ENCODE peak calls at places on chromosomes 4 and X, in four cellular contexts. T is mammary epithelial cell, G is endothelial cell of umbilical vein, W is HepG2. J is an unnamed sample.

GRCh38 chr4:168678751-168679366 is 182.0 kb downstream of the PALLD start:
- DNase-seq in G (no peak), W (no peak), T (no peak), J (no peak)

GRCh38 chrX:39815621-39816020 is 282.1 kb downstream of the BCOR start:
- DNase-seq in W (no peak), T (no peak), G (no peak), J (no peak)

GRCh38 chrX:51899741-51900140 is 6.3 kb downstream of the MAGED1 start:
- DNase-seq in G (no peak), W (no peak), T (no peak), J (no peak)

GRCh38 chr4:32172761-32173160 is 1452.6 kb downstream of the PCDH7 start:
- DNase-seq in W (no peak), T (peak; percentile 81), G (peak; percentile 41), J (peak; percentile 42)

GRCh38 chr4:39548425-39549067 is 21.3 kb upstream of the UGDH start:
- DNase-seq in T (no peak), G (no peak), W (no peak), J (no peak)

GRCh38 chrX:68894142-68894512 is 65.3 kb downstream of the EFNB1 start:
- DNase-seq in G (peak; percentile 4), T (no peak), W (no peak), J (no peak)

GRCh38 chr4:93759506-93759905 is 69.0 kb upstream of the ATOH1 start:
- DNase-seq in T (no peak), G (no peak), W (no peak), J (no peak)

GRCh38 chr4:103359900-103360299 is 161.8 kb upstream of the CENPE start:
- DNase-seq in W (no peak), T (no peak), G (no peak), J (no peak)

GRCh38 chr4:40134206-40134917 is 62.5 kb upstream of the RHOH start:
- DNase-seq in W (no peak), G (no peak), T (no peak), J (no peak)

GRCh38 chr4:6339818-6340445 is 70.3 kb downstream of the WFS1 start:
- DNase-seq in G (no peak), T (no peak), W (no peak), J (no peak)

GRCh38 chr4:123397276-123398150 is 918 bp downstream of the SPRY1 start:
- DNase-seq in T (peak; percentile 65), G (peak; percentile 73), W (peak; percentile 75), J (no peak)

GRCh38 chrX:120332394-120332793 is 21.1 kb upstream of the TMEM255A start:
- DNase-seq in G (no peak), W (no peak), T (no peak), J (no peak)

GRCh38 chrX:120336899-120337298 is 25.0 kb upstream of the ATP1B4 start:
- DNase-seq in W (no peak), T (no peak), G (no peak), J (no peak)

GRCh38 chrX:120334137-120334536 is 22.9 kb upstream of the TMEM255A start:
- DNase-seq in W (no peak), T (no peak), G (no peak), J (no peak)

DNA sequence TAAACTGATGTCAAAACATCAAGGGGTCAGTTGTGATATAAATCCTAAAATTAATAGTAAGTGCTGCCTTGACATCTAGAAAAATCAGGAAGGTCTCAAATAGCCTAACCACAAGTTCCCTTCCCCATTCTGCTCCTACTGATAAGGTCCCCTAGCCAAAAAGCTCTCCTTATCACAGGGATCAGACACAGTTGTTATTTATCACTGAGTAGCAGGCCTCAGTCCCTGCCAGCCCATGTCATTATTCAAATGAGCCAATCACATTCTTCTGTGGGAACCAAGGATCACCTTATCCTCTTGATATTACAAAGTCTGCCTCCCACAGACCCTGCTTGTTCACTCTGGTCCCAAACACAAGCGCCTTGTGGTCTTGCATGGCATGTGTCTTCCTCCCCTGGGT is 23.3 kb upstream of the TMEM255A start:
- DNase-seq in G (no peak), T (no peak), W (no peak), J (no peak)
- H3K4me3 ChIP-seq in G (no peak overlapping the region), T (no peak overlapping the region), W (no peak overlapping the region), J (no peak overlapping the region)

GRCh38 chr4:176753049-176753448 is 39.7 kb downstream of the VEGFC start:
- DNase-seq in T (peak; percentile 57), G (peak; percentile 50), W (no peak), J (no peak)
- H3K79me2 ChIP-seq in T (peaks cover 86% of the 10 kb centered on the region), G (peaks cover 97% of the 10 kb centered on the region), W (no peaks in the 10 kb centered on the region), J (peaks cover 93% of the 10 kb centered on the region)

DNA sequence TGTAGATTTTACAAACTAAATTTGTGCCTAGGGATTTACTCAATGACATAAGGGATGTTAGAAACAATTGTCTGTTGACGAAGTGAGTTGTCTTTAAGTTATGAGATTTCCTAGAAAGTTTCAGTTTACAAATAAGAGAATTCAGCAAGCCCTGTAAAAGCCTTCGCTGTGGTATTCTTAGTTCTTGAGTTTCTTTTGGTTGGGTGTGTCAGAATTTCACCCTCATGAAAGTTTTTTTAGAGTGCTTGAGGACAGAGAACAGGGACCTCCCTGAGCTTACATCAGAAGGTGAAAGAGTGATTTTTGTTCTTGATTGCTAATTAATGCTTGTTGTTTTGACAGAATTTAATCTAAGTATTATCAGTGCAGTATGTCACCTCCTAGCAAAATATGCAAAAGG is 2628.2 kb downstream of the ARAP2 start:
- DNase-seq in W (no peak), T (no peak), G (no peak), J (no peak)
- H3K4me3 ChIP-seq in W (no peak overlapping the region), T (no peak overlapping the region), G (no peak overlapping the region), J (no peak overlapping the region)

DNA sequence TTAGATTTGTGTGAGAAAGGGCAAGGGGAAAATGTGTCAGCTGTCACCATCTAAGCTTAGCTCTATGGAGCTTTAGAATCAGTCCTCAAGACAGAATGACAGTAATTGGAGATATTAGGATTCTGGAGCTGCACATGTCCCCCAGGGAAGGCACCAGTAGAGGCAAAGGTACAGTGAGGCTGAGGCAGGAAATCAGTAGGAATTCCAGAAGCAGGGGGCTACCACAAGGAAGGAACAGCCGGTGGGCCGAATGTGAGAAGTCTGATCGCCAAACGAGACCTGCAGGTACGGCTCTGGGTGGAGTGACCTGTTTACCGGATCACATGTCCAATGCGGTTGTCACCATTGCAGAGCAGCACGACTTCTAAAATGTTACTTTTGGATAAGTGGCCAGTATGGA is 52.6 kb downstream of the RNF150 start:
- DNase-seq in G (no peak), W (no peak), T (no peak), J (no peak)
- H3K79me2 ChIP-seq in G (no peaks in the 10 kb centered on the region), W (no peaks in the 10 kb centered on the region), T (no peaks in the 10 kb centered on the region), J (no peaks in the 10 kb centered on the region)

DNA sequence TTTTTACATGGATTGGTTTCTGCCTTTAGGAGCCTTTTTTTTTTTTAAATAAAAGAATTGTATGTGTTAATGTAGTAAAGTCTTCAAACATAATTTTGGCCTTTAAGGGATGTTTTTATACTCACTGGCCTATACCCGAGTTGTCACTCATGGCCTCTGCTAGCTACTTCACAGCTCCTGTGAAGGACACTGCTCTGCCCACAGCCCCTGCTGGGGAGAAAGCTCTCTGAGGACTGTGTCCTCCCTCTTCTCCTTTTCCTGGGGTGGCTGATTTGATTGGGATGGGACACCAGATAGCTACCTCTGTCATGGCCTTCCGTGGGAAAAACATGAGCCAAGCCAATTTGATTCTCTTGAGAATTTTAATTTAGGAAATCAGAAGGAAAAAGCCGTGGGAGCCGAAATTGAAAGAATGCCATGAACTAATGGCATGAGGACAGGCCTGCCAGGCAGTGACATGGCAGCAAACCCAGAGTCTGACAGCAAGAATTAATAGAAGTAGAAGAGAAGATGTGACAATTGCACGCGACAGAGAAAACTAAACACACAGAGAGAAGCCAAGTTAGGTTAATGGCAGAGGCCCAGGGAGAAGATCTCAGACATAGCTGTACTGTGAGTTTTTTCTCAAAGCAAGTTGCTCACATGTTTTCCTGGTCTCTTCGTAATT is 81.4 kb downstream of the ARHGAP10 start:
- DNase-seq in G (no peak), T (no peak), W (no peak), J (no peak)
- H3K4me3 ChIP-seq in G (no peak overlapping the region), T (no peak overlapping the region), W (no peak overlapping the region), J (no peak overlapping the region)

DNA sequence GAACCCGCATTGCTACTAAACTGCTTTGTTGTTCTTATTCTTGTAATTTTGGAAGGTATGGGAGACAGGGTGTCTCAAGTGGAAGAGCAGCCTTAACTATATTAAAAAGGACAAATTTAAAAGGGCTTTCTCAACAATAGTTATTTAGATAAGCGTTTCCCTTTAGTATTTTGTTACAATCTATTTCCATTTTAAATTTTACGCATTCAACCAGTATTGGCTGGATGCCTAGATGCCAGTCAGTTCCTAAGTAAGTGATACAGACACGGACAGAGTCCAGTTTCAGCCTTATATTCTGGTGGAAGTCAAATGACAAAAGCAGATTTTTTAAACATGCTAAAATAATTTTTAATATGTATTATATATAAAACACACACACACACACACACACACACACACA is 28.3 kb downstream of the FAT1 start:
- DNase-seq in T (no peak), G (no peak), W (no peak), J (no peak)
- H3K79me2 ChIP-seq in T (peaks cover 98% of the 10 kb centered on the region), G (no peaks in the 10 kb centered on the region), W (peaks cover 97% of the 10 kb centered on the region), J (peaks cover 98% of the 10 kb centered on the region)

DNA sequence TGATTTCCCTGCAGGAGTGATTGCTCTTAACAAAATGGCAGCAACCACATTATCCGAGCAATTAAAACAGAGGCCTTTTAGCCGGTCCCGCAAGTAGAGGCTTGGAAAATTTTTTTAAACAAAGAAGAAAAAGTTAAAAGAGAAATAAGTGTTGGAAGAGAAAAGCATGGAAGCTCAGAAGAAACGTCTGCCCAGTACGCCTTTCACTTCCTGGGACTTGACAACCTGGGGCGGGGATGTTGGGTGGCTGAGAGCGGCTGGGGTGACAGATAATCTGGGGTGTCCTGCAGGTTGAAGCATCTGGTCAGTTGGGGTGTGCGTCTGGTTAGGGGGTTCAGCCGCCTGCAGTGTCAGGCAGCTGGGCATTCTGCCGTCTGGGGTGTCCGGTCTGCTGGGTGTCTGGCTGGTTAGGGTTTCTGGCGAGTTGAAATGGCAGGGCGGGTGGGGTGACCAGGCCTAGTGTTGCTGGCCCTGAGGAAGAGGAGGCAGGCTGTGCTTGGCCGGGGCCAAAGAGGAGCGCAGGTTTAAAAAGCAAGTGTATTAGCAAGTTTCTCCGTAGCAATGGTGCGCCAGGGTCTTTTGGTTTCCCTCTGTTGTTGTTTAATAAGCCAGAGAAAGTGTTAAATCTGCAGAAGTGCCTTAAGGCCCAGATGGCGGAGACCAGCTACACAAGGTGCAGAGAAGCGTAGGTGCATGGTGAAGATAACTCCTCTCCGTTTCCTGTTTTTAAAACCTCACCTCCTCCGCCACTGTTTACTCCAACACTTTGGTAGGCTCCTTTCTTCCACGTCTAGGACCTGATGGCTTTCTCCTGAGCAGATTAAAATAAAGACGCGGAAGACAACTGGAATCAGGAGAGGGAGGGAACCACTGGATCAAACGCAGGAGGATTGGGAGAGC is 5.6 kb downstream of the HAND2 start:
- DNase-seq in T (no peak), G (no peak), W (no peak), J (no peak)
- H3K4me3 ChIP-seq in T (no peak overlapping the region), G (no peak overlapping the region), W (no peak overlapping the region), J (no peak overlapping the region)

GRCh38 chr4:70713453-70714026 is 8.2 kb upstream of the RUFY3 start:
- DNase-seq in G (no peak), T (no peak), W (no peak), J (no peak)

GRCh38 chr4:70712604-70713452 is 8.9 kb upstream of the RUFY3 start:
- DNase-seq in T (no peak), G (no peak), W (no peak), J (no peak)

GRCh38 chr4:70714488-70714887 is 7.3 kb upstream of the RUFY3 start:
- DNase-seq in W (no peak), G (no peak), T (no peak), J (no peak)

GRCh38 chr4:70715097-70715496 is 6.7 kb upstream of the RUFY3 start:
- DNase-seq in G (no peak), T (no peak), W (no peak), J (no peak)

GRCh38 chr4:70714061-70714468 is 7.7 kb upstream of the RUFY3 start:
- DNase-seq in T (no peak), G (no peak), W (peak; percentile 75), J (no peak)
- H3K79me2 ChIP-seq in T (peaks cover 76% of the 10 kb centered on the region), G (peaks cover 32% of the 10 kb centered on the region), W (peaks cover 28% of the 10 kb centered on the region), J (peaks cover 31% of the 10 kb centered on the region)